ENCODE peak calls at places on chromosomes 6 and 20, in six cellular contexts. U, E, T, L, C and V are unnamed samples.

GRCh38 chr6:123953920-123954319 is 150.3 kb downstream of the NKAIN2 start:
- DNase-seq in U (no peak), E (no peak), T (no peak), L (no peak), C (no peak), V (no peak)

GRCh38 chr20:45547206-45547770 is at the start of gene EPPIN:
- DNase-seq in U (no peak), E (no peak), T (no peak), L (no peak), C (no peak), V (no peak)

GRCh38 chr6:110529355-110529754 is 52.9 kb upstream of the SLC22A16 start:
- DNase-seq in U (no peak), E (no peak), T (no peak), L (no peak), C (no peak), V (no peak)

GRCh38 chr6:137827977-137828815 is 38.9 kb upstream of the TNFAIP3 start:
- DNase-seq in U (no peak), E (no peak), T (no peak), L (no peak), C (peak), V (no peak)

GRCh38 chr20:52047811-52048302 is 143.7 kb downstream of the ZFP64 start:
- DNase-seq in U (no peak), E (no peak), T (no peak), L (no peak), C (peak), V (no peak)

GRCh38 chr6:125747589-125748533 is 1.6 kb upstream of the HEY2 start:
- DNase-seq in U (peak), E (peak), T (peak), L (no peak), C (peak), V (peak)

GRCh38 chr6:104704191-104704590 is 155.5 kb downstream of the HACE1 start:
- DNase-seq in U (no peak), E (no peak), T (no peak), L (no peak), C (no peak), V (no peak)

GRCh38 chr6:137541531-137541930 is 47.3 kb upstream of the OLIG3 start:
- DNase-seq in U (no peak), E (no peak), T (no peak), L (no peak), C (no peak), V (no peak)